ENCODE peak calls at places on chromosomes 16 and 17, in six cellular contexts. V is body of pancreas, U is esophagus squamous epithelium, E is HCT116, W is K562, P is cardiac muscle cell. C is an unnamed sample.

GRCh38 chr16:87056083-87056482 is 261.1 kb downstream of the C16orf95 start:
- DNase-seq in V (no peak), P (no peak), U (no peak), W (no peak), E (no peak), C (no peak)

GRCh38 chr16:67454852-67455251 is 23.9 kb downstream of the HSD11B2 start:
- DNase-seq in E (no peak), P (no peak), V (no peak), U (no peak), W (no peak), C (no peak)

GRCh38 chr17:34727601-34728000 is 148.2 kb downstream of the TMEM132E start:
- DNase-seq in W (no peak), P (no peak), U (no peak), V (no peak), E (no peak), C (no peak)

GRCh38 chr16:79608976-79609375 is 8.4 kb upstream of the MAF start:
- DNase-seq in W (no peak), U (no peak), P (no peak), V (no peak), E (no peak), C (no peak)

GRCh38 chr16:70162041-70162451 is 11.5 kb upstream of the CLEC18C start:
- DNase-seq in U (no peak), W (peak), V (no peak), P (no peak), E (no peak), C (no peak)

GRCh38 chr16:68901910-68902309 is 58.6 kb downstream of the TANGO6 start:
- DNase-seq in V (no peak), P (no peak), W (no peak), E (no peak), U (no peak), C (no peak)

GRCh38 chr17:28750178-28751047 is 6.6 kb downstream of the TRAF4 start:
- DNase-seq in P (peak), W (peak), V (peak), U (peak), E (peak), C (peak)

GRCh38 chr16:12289175-12290063 is 312.9 kb downstream of the SNX29 start:
- DNase-seq in V (no peak), E (no peak), U (no peak), W (no peak), P (no peak), C (no peak)

GRCh38 chr16:7526736-7527135 is 194.1 kb downstream of the RBFOX1 start:
- DNase-seq in W (no peak), E (no peak), P (no peak), V (no peak), U (no peak), C (no peak)

GRCh38 chr16:7521834-7522233 is 189.2 kb downstream of the RBFOX1 start:
- DNase-seq in W (no peak), E (no peak), P (no peak), U (no peak), V (no peak), C (no peak)

GRCh38 chr16:7524419-7524818 is 191.8 kb downstream of the RBFOX1 start:
- DNase-seq in P (peak), E (no peak), V (no peak), U (no peak), W (no peak), C (no peak)
- TF ChIP-seq CTCF in P (no peak), E (no peak), V (no peak), U (no peak), W (no peak), C (no peak)

DNA sequence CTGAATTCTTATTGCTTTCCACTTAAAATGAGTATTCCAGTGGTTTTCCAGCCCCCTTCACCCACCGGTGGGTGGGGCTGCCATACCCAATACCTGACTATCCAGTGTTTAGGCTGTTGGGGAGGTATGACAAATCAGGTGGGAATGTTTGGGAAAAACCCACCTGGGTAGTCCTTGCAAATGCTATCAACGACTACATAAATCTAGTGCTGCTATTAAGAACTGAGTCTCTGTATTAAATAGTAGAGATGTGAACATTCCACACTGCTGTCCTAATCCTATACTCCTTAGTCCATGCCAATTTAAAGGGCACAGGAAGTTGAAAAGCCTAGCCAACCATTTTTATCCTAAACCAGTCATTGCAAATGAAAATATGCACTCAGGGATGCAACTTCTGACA is 126.6 kb downstream of the AXIN2 start:
- DNase-seq in P (no peak), U (no peak), V (no peak), E (no peak), W (no peak), C (no peak)
- TF ChIP-seq CTCF in P (no peak), U (no peak), V (no peak), E (no peak), W (no peak), C (no peak)

GRCh38 chr17:15273141-15273793 is 8.1 kb upstream of the PMP22 start:
- DNase-seq in E (no peak), P (no peak), V (no peak), U (no peak), W (no peak), C (no peak)
- TF ChIP-seq CTCF in E (no peak), P (no peak), V (no peak), U (no peak), W (no peak), C (no peak)

GRCh38 chr17:65093930-65094329 is 37.4 kb upstream of the GNA13 start:
- DNase-seq in W (no peak), E (no peak), U (no peak), P (no peak), V (no peak), C (no peak)
- TF ChIP-seq CTCF in W (peak), E (no peak), U (no peak), P (no peak), V (no peak), C (no peak)

GRCh38 chr16:85078176-85078700 is 34.0 kb downstream of the CIBAR2 start:
- DNase-seq in W (no peak), P (no peak), V (no peak), U (no peak), E (no peak), C (no peak)

GRCh38 chr16:85075236-85075924 is 36.9 kb downstream of the CIBAR2 start:
- DNase-seq in W (peak), V (no peak), U (no peak), P (no peak), E (no peak), C (peak)

GRCh38 chr16:85077576-85078125 is 34.6 kb downstream of the CIBAR2 start:
- DNase-seq in U (no peak), V (no peak), W (no peak), E (no peak), P (no peak), C (no peak)

GRCh38 chr16:85078952-85079351 is 33.3 kb downstream of the CIBAR2 start:
- DNase-seq in W (no peak), E (no peak), V (no peak), P (no peak), U (no peak), C (no peak)

GRCh38 chr16:85077039-85077438 is 35.2 kb downstream of the CIBAR2 start:
- DNase-seq in W (no peak), P (no peak), U (no peak), E (no peak), V (no peak), C (no peak)
- TF ChIP-seq CTCF in W (no peak), P (no peak), U (no peak), E (no peak), V (no peak), C (no peak)

GRCh38 chr17:80769936-80770625 is 221.6 kb upstream of the CHMP6 start:
- DNase-seq in U (no peak), W (no peak), P (no peak), V (no peak), E (no peak), C (no peak)

GRCh38 chr17:80771612-80772005 is 220.0 kb upstream of the CHMP6 start:
- DNase-seq in V (no peak), E (no peak), P (no peak), U (no peak), W (no peak), C (no peak)

GRCh38 chr17:80769516-80769915 is 222.1 kb upstream of the CHMP6 start:
- DNase-seq in P (no peak), V (no peak), W (no peak), U (no peak), E (no peak), C (no peak)

GRCh38 chr17:80772906-80773242 is 218.8 kb upstream of the CHMP6 start:
- DNase-seq in P (no peak), U (no peak), V (no peak), W (no peak), E (no peak), C (no peak)

DNA sequence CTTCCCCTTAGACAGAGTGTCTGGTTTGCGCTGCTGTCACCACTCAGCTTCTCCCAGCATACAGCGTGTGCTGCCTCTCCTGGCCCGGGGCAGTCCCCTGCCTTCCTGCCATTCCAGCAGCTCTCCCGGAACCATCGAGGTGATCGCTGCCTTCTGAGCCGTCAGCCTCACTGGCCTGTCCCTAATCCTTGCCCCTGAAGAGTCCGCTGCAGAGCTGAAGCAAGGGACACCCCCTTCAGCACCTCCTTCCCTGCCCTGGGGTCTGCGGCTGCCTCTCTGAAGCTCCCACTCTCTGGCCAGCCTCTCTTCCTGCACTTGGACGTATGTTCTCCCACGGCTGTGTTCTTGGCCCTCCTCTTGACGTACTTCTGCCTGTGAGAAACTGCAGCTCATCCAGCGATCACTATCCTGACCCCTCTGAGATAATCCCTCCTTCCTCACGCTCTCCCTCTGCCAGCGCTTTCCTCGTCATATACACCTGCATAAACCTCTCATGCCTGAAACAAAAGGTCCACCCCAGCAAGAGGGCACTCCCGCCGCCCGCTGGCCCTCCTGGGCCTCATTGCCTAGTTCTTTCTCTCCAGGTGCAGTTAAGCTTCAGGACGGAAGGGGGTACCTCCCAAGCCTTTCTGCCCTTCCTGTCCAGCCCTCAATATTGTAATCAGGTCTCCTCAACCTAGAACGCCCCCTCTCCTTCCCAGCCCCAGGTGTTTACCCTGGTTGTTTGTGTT is 220.6 kb upstream of the CHMP6 start:
- DNase-seq in V (no peak), W (no peak), P (no peak), U (no peak), E (no peak), C (no peak)
- TF ChIP-seq CTCF in V (no peak), W (no peak), P (no peak), U (no peak), E (no peak), C (no peak)

DNA sequence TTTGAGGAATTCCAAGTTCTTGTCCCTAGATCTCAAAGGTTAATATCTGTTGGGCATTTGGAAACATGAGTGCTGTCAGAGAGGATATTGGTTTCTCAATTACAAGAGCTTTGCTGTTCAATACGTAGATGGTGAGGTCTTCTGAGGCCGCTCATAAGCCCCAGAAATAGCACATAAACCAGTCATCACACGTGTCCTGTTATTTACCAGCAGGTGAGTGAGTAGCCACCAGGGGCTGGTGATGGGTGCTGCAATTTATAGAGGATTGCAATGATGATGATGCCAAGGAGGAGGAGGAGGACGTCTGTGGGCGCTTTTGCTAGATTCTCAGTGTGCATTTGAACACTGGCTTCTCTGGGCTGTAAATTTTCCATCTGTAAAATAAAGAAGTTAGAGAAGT is 89.0 kb downstream of the SALL1 start:
- DNase-seq in W (no peak), P (no peak), V (no peak), E (no peak), U (no peak), C (no peak)
- TF ChIP-seq CTCF in W (no peak), P (no peak), V (peak), E (no peak), U (no peak), C (no peak)

DNA sequence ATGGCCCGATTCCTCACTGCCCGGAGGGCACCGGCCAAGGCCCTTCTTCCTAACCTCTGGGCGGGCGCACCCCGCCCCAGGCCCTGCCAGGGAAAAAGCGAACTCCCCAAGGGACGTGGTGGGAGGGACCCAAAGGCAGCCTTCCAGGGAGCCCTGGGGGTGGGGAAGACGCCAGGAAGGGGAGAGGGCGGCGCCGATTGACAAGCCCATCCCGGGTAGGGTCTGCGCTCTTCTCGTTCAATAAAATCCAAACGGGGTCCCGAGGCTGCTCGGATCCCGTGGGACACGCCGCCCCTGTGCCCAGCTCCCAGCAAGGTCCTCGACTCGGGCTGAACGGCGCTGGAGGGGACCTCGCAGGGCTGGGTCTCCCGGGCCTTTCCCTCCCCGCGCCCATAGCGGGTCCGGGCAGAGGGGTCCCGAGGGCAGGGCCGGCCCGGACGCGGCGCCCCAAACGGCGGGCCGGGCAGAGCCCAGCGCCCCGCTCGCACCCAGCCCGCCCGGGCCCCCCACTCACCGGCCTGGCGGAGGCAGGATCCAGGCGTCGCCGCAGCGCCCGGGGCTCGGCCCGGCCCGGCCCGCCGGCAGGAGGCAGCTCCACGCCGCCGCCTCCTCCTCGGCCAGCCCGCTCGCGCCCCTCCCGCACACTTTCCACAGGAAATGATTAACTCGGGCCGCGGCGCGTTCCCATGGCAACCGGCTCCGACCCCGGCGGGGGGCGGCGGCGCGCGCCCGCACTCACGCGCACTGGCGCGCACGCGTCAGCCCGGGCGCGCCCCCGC is at the start of gene KIFC3:
- DNase-seq in V (peak), P (peak), E (no peak), W (peak), U (no peak), C (no peak)
- TF ChIP-seq CTCF in V (peak), P (no peak), E (no peak), W (peak), U (peak), C (no peak)

DNA sequence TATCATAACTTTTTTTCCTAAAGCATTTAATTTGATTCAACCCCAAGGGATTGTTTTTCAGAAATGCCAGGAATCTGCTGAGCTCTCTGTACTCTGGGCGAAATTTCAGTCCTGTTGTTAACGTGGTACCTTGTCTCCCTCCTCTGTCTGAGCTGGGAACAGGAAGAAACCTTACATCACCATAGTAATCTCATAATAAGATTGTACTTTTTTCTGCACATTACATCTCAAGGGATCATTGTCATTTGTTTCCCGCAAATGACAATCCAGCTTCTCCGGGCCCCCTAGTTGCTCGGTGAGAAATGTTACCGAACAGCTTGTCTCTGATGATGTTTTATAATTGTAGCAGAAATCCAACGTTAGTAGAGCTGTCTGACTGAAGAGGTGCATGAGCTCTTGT is 152.7 kb upstream of the ERCC4 start:
- DNase-seq in P (peak), W (no peak), V (no peak), U (no peak), E (no peak), C (no peak)
- TF ChIP-seq CTCF in P (no peak), W (no peak), V (peak), U (no peak), E (no peak), C (peak)